ENCODE peak calls at places on chromosomes 2 and 18, in six cellular contexts. One of them, this sample, is unnamed.

GRCh38 chr18:28204154-28204553 is 27.2 kb upstream of the CDH2 start:
- DNase-seq in posterior cingulate gyrus: no peak
- DNase-seq in activated CD8-positive, alpha-beta T cell treated with anti-CD3 and anti-CD28 coated beads for 36 hours: no peak
- DNase-seq in activated CD8-positive, alpha-beta memory T cell treated with anti-CD3 and anti-CD28 coated beads for 24 hours: no peak
- DNase-seq in T-cell: no peak
- DNase-seq in fibroblast of the conjunctiva: peak; percentile 21
- DNase-seq in this sample: no peak

GRCh38 chr18:12359515-12359927 is 17.5 kb downstream of the AFG3L2 start:
- DNase-seq in posterior cingulate gyrus: no peak
- DNase-seq in activated CD8-positive, alpha-beta T cell treated with anti-CD3 and anti-CD28 coated beads for 36 hours: no peak
- DNase-seq in activated CD8-positive, alpha-beta memory T cell treated with anti-CD3 and anti-CD28 coated beads for 24 hours: no peak
- DNase-seq in T-cell: no peak
- DNase-seq in fibroblast of the conjunctiva: no peak
- DNase-seq in this sample: no peak

GRCh38 chr18:3498705-3499451 is 48.9 kb downstream of the TGIF1 start:
- DNase-seq in posterior cingulate gyrus: peak; percentile 73
- DNase-seq in activated CD8-positive, alpha-beta T cell treated with anti-CD3 and anti-CD28 coated beads for 36 hours: peak; percentile 24
- DNase-seq in activated CD8-positive, alpha-beta memory T cell treated with anti-CD3 and anti-CD28 coated beads for 24 hours: peak; percentile 60
- DNase-seq in T-cell: no peak
- DNase-seq in fibroblast of the conjunctiva: no peak
- DNase-seq in this sample: peak; percentile 49

GRCh38 chr2:117718048-117718447 is 96.4 kb upstream of the DDX18 start:
- DNase-seq in posterior cingulate gyrus: no peak
- DNase-seq in activated CD8-positive, alpha-beta T cell treated with anti-CD3 and anti-CD28 coated beads for 36 hours: no peak
- DNase-seq in activated CD8-positive, alpha-beta memory T cell treated with anti-CD3 and anti-CD28 coated beads for 24 hours: no peak
- DNase-seq in T-cell: no peak
- DNase-seq in fibroblast of the conjunctiva: no peak
- DNase-seq in this sample: no peak

GRCh38 chr2:6353669-6354068 is 512.0 kb downstream of the CMPK2 start:
- DNase-seq in posterior cingulate gyrus: no peak
- DNase-seq in activated CD8-positive, alpha-beta T cell treated with anti-CD3 and anti-CD28 coated beads for 36 hours: no peak
- DNase-seq in activated CD8-positive, alpha-beta memory T cell treated with anti-CD3 and anti-CD28 coated beads for 24 hours: no peak
- DNase-seq in T-cell: no peak
- DNase-seq in fibroblast of the conjunctiva: no peak
- DNase-seq in this sample: no peak

GRCh38 chr2:27154481-27154880 is 5.7 kb downstream of the TCF23 start:
- DNase-seq in posterior cingulate gyrus: no peak
- DNase-seq in activated CD8-positive, alpha-beta T cell treated with anti-CD3 and anti-CD28 coated beads for 36 hours: no peak
- DNase-seq in activated CD8-positive, alpha-beta memory T cell treated with anti-CD3 and anti-CD28 coated beads for 24 hours: no peak
- DNase-seq in T-cell: no peak
- DNase-seq in fibroblast of the conjunctiva: no peak
- DNase-seq in this sample: no peak

GRCh38 chr2:232377319-232377718 is 1.2 kb upstream of the ALPP start:
- DNase-seq in posterior cingulate gyrus: no peak
- DNase-seq in activated CD8-positive, alpha-beta T cell treated with anti-CD3 and anti-CD28 coated beads for 36 hours: no peak
- DNase-seq in activated CD8-positive, alpha-beta memory T cell treated with anti-CD3 and anti-CD28 coated beads for 24 hours: no peak
- DNase-seq in T-cell: no peak
- DNase-seq in fibroblast of the conjunctiva: no peak
- DNase-seq in this sample: no peak

GRCh38 chr2:10777111-10777841 is 35.3 kb downstream of the PDIA6 start:
- DNase-seq in posterior cingulate gyrus: peak; percentile 66
- DNase-seq in activated CD8-positive, alpha-beta T cell treated with anti-CD3 and anti-CD28 coated beads for 36 hours: no peak
- DNase-seq in activated CD8-positive, alpha-beta memory T cell treated with anti-CD3 and anti-CD28 coated beads for 24 hours: no peak
- DNase-seq in T-cell: no peak
- DNase-seq in fibroblast of the conjunctiva: no peak
- DNase-seq in this sample: no peak

GRCh38 chr2:85920810-85921545 is 32.2 kb upstream of the ST3GAL5 start:
- DNase-seq in posterior cingulate gyrus: no peak
- DNase-seq in activated CD8-positive, alpha-beta T cell treated with anti-CD3 and anti-CD28 coated beads for 36 hours: no peak
- DNase-seq in activated CD8-positive, alpha-beta memory T cell treated with anti-CD3 and anti-CD28 coated beads for 24 hours: no peak
- DNase-seq in T-cell: no peak
- DNase-seq in fibroblast of the conjunctiva: no peak
- DNase-seq in this sample: no peak

GRCh38 chr2:38030590-38031326 is 45.2 kb downstream of the CYP1B1 start:
- DNase-seq in posterior cingulate gyrus: no peak
- DNase-seq in activated CD8-positive, alpha-beta T cell treated with anti-CD3 and anti-CD28 coated beads for 36 hours: no peak
- DNase-seq in activated CD8-positive, alpha-beta memory T cell treated with anti-CD3 and anti-CD28 coated beads for 24 hours: no peak
- DNase-seq in T-cell: no peak
- DNase-seq in fibroblast of the conjunctiva: peak; percentile 61
- DNase-seq in this sample: no peak

GRCh38 chr18:77133051-77133919 is 702 bp upstream of the MBP start:
- DNase-seq in posterior cingulate gyrus: peak; percentile 66
- DNase-seq in activated CD8-positive, alpha-beta T cell treated with anti-CD3 and anti-CD28 coated beads for 36 hours: no peak
- DNase-seq in activated CD8-positive, alpha-beta memory T cell treated with anti-CD3 and anti-CD28 coated beads for 24 hours: peak; percentile 69
- DNase-seq in T-cell: no peak
- DNase-seq in fibroblast of the conjunctiva: no peak
- DNase-seq in this sample: no peak

GRCh38 chr18:45852631-45853030 is 27.2 kb downstream of the SIGLEC15 start:
- DNase-seq in posterior cingulate gyrus: no peak
- DNase-seq in activated CD8-positive, alpha-beta T cell treated with anti-CD3 and anti-CD28 coated beads for 36 hours: no peak
- DNase-seq in activated CD8-positive, alpha-beta memory T cell treated with anti-CD3 and anti-CD28 coated beads for 24 hours: no peak
- DNase-seq in T-cell: no peak
- DNase-seq in fibroblast of the conjunctiva: no peak
- DNase-seq in this sample: no peak

GRCh38 chr18:56505971-56506370 is 132.4 kb downstream of the TXNL1 start:
- DNase-seq in posterior cingulate gyrus: no peak
- DNase-seq in activated CD8-positive, alpha-beta T cell treated with anti-CD3 and anti-CD28 coated beads for 36 hours: no peak
- DNase-seq in activated CD8-positive, alpha-beta memory T cell treated with anti-CD3 and anti-CD28 coated beads for 24 hours: no peak
- DNase-seq in T-cell: no peak
- DNase-seq in fibroblast of the conjunctiva: no peak
- DNase-seq in this sample: no peak

GRCh38 chr2:30235008-30235655 is 3.8 kb downstream of the LBH start:
- DNase-seq in posterior cingulate gyrus: no peak
- DNase-seq in activated CD8-positive, alpha-beta T cell treated with anti-CD3 and anti-CD28 coated beads for 36 hours: peak; percentile 85
- DNase-seq in activated CD8-positive, alpha-beta memory T cell treated with anti-CD3 and anti-CD28 coated beads for 24 hours: peak; percentile 80
- DNase-seq in T-cell: peak; percentile 34
- DNase-seq in fibroblast of the conjunctiva: no peak
- DNase-seq in this sample: no peak

GRCh38 chr2:238235856-238236255 is 4.0 kb downstream of the HES6 start:
- DNase-seq in posterior cingulate gyrus: no peak
- DNase-seq in activated CD8-positive, alpha-beta T cell treated with anti-CD3 and anti-CD28 coated beads for 36 hours: no peak
- DNase-seq in activated CD8-positive, alpha-beta memory T cell treated with anti-CD3 and anti-CD28 coated beads for 24 hours: no peak
- DNase-seq in T-cell: no peak
- DNase-seq in fibroblast of the conjunctiva: no peak
- DNase-seq in this sample: no peak

GRCh38 chr2:17758123-17758522 is 4.2 kb downstream of the GEN1 start:
- DNase-seq in posterior cingulate gyrus: no peak
- DNase-seq in activated CD8-positive, alpha-beta T cell treated with anti-CD3 and anti-CD28 coated beads for 36 hours: no peak
- DNase-seq in activated CD8-positive, alpha-beta memory T cell treated with anti-CD3 and anti-CD28 coated beads for 24 hours: no peak
- DNase-seq in T-cell: no peak
- DNase-seq in fibroblast of the conjunctiva: no peak
- DNase-seq in this sample: no peak

GRCh38 chr2:114610677-114611076 is 168.2 kb downstream of the DPP10 start:
- DNase-seq in posterior cingulate gyrus: no peak
- DNase-seq in activated CD8-positive, alpha-beta T cell treated with anti-CD3 and anti-CD28 coated beads for 36 hours: no peak
- DNase-seq in activated CD8-positive, alpha-beta memory T cell treated with anti-CD3 and anti-CD28 coated beads for 24 hours: no peak
- DNase-seq in T-cell: no peak
- DNase-seq in fibroblast of the conjunctiva: no peak
- DNase-seq in this sample: no peak